ENCODE peak calls at places on chromosomes 16 and 17, in four cellular contexts. A is BJ, O is gastrocnemius medialis, W is transverse colon. L is an unnamed sample.

GRCh38 chr17:43877451-43878155 is 29.7 kb downstream of the MPP2 start:
- DNase-seq in W (no peak), A (no peak), O (no peak), L (no peak)

GRCh38 chr16:6009151-6009550 is 911.6 kb upstream of the EEF2KMT start:
- DNase-seq in O (no peak), A (no peak), W (peak; percentile 26), L (no peak)

GRCh38 chr17:27049104-27049784 is 244.7 kb upstream of the WSB1 start:
- DNase-seq in O (no peak), A (no peak), W (no peak), L (no peak)

GRCh38 chr17:56910509-56911235 is 3.2 kb downstream of the TRIM25 start:
- DNase-seq in A (no peak), W (no peak), O (no peak), L (no peak)

GRCh38 chr16:48446534-48446920 is 61.3 kb upstream of the SIAH1 start:
- DNase-seq in W (no peak), A (no peak), O (no peak), L (no peak)

GRCh38 chr16:81863630-81864352 is 84.7 kb downstream of the PLCG2 start:
- DNase-seq in A (no peak), W (peak; percentile 50), O (no peak), L (no peak)

GRCh38 chr17:32933881-32934280 is 5.9 kb downstream of the TMEM98 start:
- DNase-seq in O (no peak), A (no peak), W (no peak), L (no peak)

GRCh38 chr16:25264599-25264998 is 7.0 kb upstream of the ZKSCAN2 start:
- DNase-seq in O (no peak), A (no peak), W (no peak), L (no peak)

GRCh38 chr16:19162085-19162484 is 6.0 kb upstream of the SYT17 start:
- DNase-seq in A (no peak), O (no peak), W (no peak), L (no peak)

GRCh38 chr16:14335297-14335696 is 264.2 kb downstream of the MRTFB start:
- DNase-seq in W (no peak), O (no peak), A (no peak), L (no peak)

L was measured in lower leg skin.